ENCODE peak calls at places on chromosome 11, in six cellular contexts. C is mucosa of gallbladder; Q is NCI-H1105 treated with DMSO at 0.1 percent for 48 hours; N is left ventricle myocardium inferior; A is GM10248; F is stimulated activated naive CD8-positive, alpha-beta T cell treated with anti-CD3 and anti-CD28 coated beads, Interleukin-15, Interleukin-2, amounts not matched to agents 100 U/mL and 50 U/mL, for 24 hours. H is an unnamed sample.
A peak's percentile ranks its signal among the peaks of the same experiment; 100 is the strongest.

GRCh38 chr11:95544095-95544795 is 245.3 kb downstream of the FAM76B start:
- DNase-seq in C (no peak), Q (no peak), N (no peak), A (no peak), F (no peak), H (no peak)

GRCh38 chr11:15412054-15412453 is 297.3 kb downstream of the INSC start:
- DNase-seq in C (no peak), Q (peak; percentile 95), N (no peak), A (no peak), F (no peak), H (no peak)

GRCh38 chr11:100672483-100673038 is 14.5 kb upstream of the ARHGAP42 start:
- DNase-seq in C (no peak), Q (peak; percentile 10), N (no peak), A (no peak), F (no peak), H (no peak)

GRCh38 chr11:72655896-72656464 is 18.2 kb downstream of the PDE2A start:
- DNase-seq in C (no peak), Q (no peak), N (no peak), A (no peak), F (no peak), H (no peak)

GRCh38 chr11:119108857-119109221 is 1.7 kb downstream of the C2CD2L start:
- DNase-seq in C (no peak), Q (no peak), N (no peak), A (no peak), F (no peak), H (no peak)

GRCh38 chr11:57162179-57162898 is 19.4 kb upstream of the LRRC55 start:
- DNase-seq in C (no peak), Q (no peak), N (no peak), A (no peak), F (no peak), H (no peak)

GRCh38 chr11:61054927-61055562 is 47.2 kb upstream of the CD5 start:
- DNase-seq in C (no peak), Q (no peak), N (no peak), A (no peak), F (no peak), H (peak; percentile 27)

GRCh38 chr11:57354699-57355098 is 16.5 kb downstream of the P2RX3 start:
- DNase-seq in C (no peak), Q (no peak), N (no peak), A (no peak), F (no peak), H (no peak)

GRCh38 chr11:15716550-15716949 is 601.8 kb downstream of the INSC start:
- DNase-seq in C (no peak), Q (no peak), N (no peak), A (no peak), F (no peak), H (no peak)

GRCh38 chr11:74720596-74721478 is 10.4 kb downstream of the CHRDL2 start:
- DNase-seq in C (peak; percentile 74), Q (no peak), N (peak; percentile 82), A (no peak), F (no peak), H (no peak)

GRCh38 chr11:110527146-110527545 is 97.4 kb downstream of the FDX1 start:
- DNase-seq in C (no peak), Q (no peak), N (no peak), A (no peak), F (no peak), H (no peak)

GRCh38 chr11:117199061-117199915 is at the start of gene TAGLN:
- DNase-seq in C (peak; percentile 82), Q (no peak), N (peak; percentile 77), A (no peak), F (no peak), H (peak; percentile 85)

GRCh38 chr11:113623114-113623513 is 83.0 kb downstream of the TMPRSS5 start:
- DNase-seq in C (no peak), Q (no peak), N (no peak), A (no peak), F (no peak), H (no peak)

GRCh38 chr11:96280444-96280843 is 62.6 kb downstream of the MAML2 start:
- DNase-seq in C (no peak), Q (no peak), N (no peak), A (no peak), F (no peak), H (no peak)

GRCh38 chr11:103671143-103671651 is 365.2 kb upstream of the DDI1 start:
- DNase-seq in C (no peak), Q (no peak), N (no peak), A (no peak), F (no peak), H (no peak)